ENCODE peak calls at places on chromosomes 3 and 15, in eight cellular contexts. K is prostate gland, I is RPMI7951, S is K562, T is caudate nucleus, A is PC-3, J is NCI-H774, N is fibroblast of lung. W is an unnamed sample.

GRCh38 chr3:14331273-14331672 is 71.1 kb upstream of the SLC6A6 start:
- DNase-seq in K (no peak), I (no peak), S (no peak), T (no peak), A (no peak), J (no peak), N (no peak), W (no peak)

GRCh38 chr3:82088749-82089148 is 327.3 kb upstream of the GBE1 start:
- DNase-seq in K (no peak), I (no peak), S (no peak), T (no peak), A (no peak), J (no peak), N (no peak), W (no peak)

GRCh38 chr3:136385457-136385856 is 135.3 kb downstream of the PCCB start:
- DNase-seq in K (no peak), I (no peak), S (no peak), T (no peak), A (no peak), J (no peak), N (no peak), W (no peak)

GRCh38 chr15:45393851-45394250 is 15.5 kb upstream of the GATM start:
- DNase-seq in K (no peak), I (peak), S (no peak), T (no peak), A (peak), J (no peak), N (no peak), W (no peak)

GRCh38 chr15:80849308-80849707 is 70.1 kb downstream of the CEMIP start:
- DNase-seq in K (no peak), I (peak), S (no peak), T (no peak), A (peak), J (no peak), N (peak), W (peak)

GRCh38 chr3:179733797-179734196 is 81.0 kb downstream of the USP13 start:
- DNase-seq in K (no peak), I (no peak), S (no peak), T (no peak), A (no peak), J (no peak), N (no peak), W (no peak)

GRCh38 chr15:62440731-62441130 is 275.6 kb upstream of the C2CD4B start:
- DNase-seq in K (peak), I (no peak), S (no peak), T (no peak), A (no peak), J (no peak), N (no peak), W (no peak)

GRCh38 chr3:77041756-77042155 is 1.9 kb downstream of the ROBO2 start:
- DNase-seq in K (no peak), I (no peak), S (no peak), T (no peak), A (no peak), J (no peak), N (peak), W (no peak)

GRCh38 chr3:126343675-126344074 is 13.5 kb downstream of the KLF15 start:
- DNase-seq in K (no peak), I (no peak), S (no peak), T (no peak), A (no peak), J (no peak), N (no peak), W (peak)

GRCh38 chr3:535566-536416 is 339.2 kb downstream of the CHL1 start:
- DNase-seq in K (no peak), I (peak), S (no peak), T (no peak), A (no peak), J (no peak), N (peak), W (peak)

GRCh38 chr15:68989876-68990754 is 24.4 kb upstream of the NOX5 start:
- DNase-seq in K (no peak), I (no peak), S (no peak), T (no peak), A (no peak), J (no peak), N (no peak), W (no peak)

GRCh38 chr3:52193059-52193458 is 4.9 kb upstream of the ALAS1 start:
- DNase-seq in K (peak), I (peak), S (no peak), T (no peak), A (peak), J (no peak), N (peak), W (peak)

GRCh38 chr15:71730277-71731144 is 79.8 kb upstream of the NR2E3 start:
- DNase-seq in K (peak), I (peak), S (peak), T (no peak), A (peak), J (peak), N (peak), W (no peak)

GRCh38 chr15:26421065-26421464 is 351.8 kb downstream of the GABRB3 start:
- DNase-seq in K (no peak), I (no peak), S (no peak), T (no peak), A (no peak), J (no peak), N (no peak), W (no peak)

GRCh38 chr3:169384576-169384975 is 278.9 kb downstream of the MECOM start:
- DNase-seq in K (no peak), I (no peak), S (no peak), T (no peak), A (no peak), J (no peak), N (no peak), W (no peak)

GRCh38 chr3:25885544-25885943 is 95.7 kb downstream of the OXSM start:
- DNase-seq in K (no peak), I (peak), S (no peak), T (no peak), A (peak), J (no peak), N (no peak), W (no peak)

GRCh38 chr3:172233474-172234277 is 194.3 kb downstream of the FNDC3B start:
- DNase-seq in K (no peak), I (no peak), S (no peak), T (no peak), A (no peak), J (no peak), N (no peak), W (no peak)

GRCh38 chr3:78726545-78726944 is 1041.3 kb downstream of the ROBO1 start:
- DNase-seq in K (no peak), I (no peak), S (no peak), T (no peak), A (no peak), J (no peak), N (no peak), W (no peak)

GRCh38 chr15:27201425-27201824 is 230.4 kb downstream of the GABRG3 start:
- DNase-seq in K (no peak), I (no peak), S (no peak), T (no peak), A (no peak), J (no peak), N (no peak), W (no peak)

GRCh38 chr3:166291510-166291909 is 454.3 kb upstream of the BCHE start:
- DNase-seq in K (no peak), I (no peak), S (no peak), T (no peak), A (no peak), J (no peak), N (no peak), W (no peak)

GRCh38 chr3:112561085-112561692 is 573 bp downstream of the ATG3 start:
- DNase-seq in K (peak), I (peak), S (peak), T (no peak), A (peak), J (peak), N (peak), W (peak)

GRCh38 chr3:69806735-69807438 is 67.6 kb downstream of the MITF start:
- DNase-seq in K (no peak), I (peak), S (no peak), T (no peak), A (peak), J (no peak), N (peak), W (no peak)

GRCh38 chr3:38117163-38117716 is 19.7 kb downstream of the ACAA1 start:
- DNase-seq in K (no peak), I (peak), S (no peak), T (no peak), A (peak), J (no peak), N (no peak), W (peak)

GRCh38 chr15:77033729-77034619 is 36.9 kb downstream of the TSPAN3 start:
- DNase-seq in K (no peak), I (no peak), S (no peak), T (no peak), A (no peak), J (no peak), N (no peak), W (peak)

GRCh38 chr15:41870689-41871081 is 23.2 kb downstream of the SPTBN5 start:
- DNase-seq in K (no peak), I (peak), S (no peak), T (no peak), A (peak), J (no peak), N (peak), W (no peak)

GRCh38 chr3:100516232-100516631 is 23.8 kb downstream of the TMEM45A start:
- DNase-seq in K (no peak), I (peak), S (no peak), T (no peak), A (no peak), J (no peak), N (no peak), W (no peak)

GRCh38 chr15:78679089-78679511 is 38.1 kb upstream of the CHRNB4 start:
- DNase-seq in K (no peak), I (no peak), S (no peak), T (no peak), A (no peak), J (no peak), N (no peak), W (no peak)

GRCh38 chr15:70274908-70275307 is 177.2 kb upstream of the TLE3 start:
- DNase-seq in K (no peak), I (no peak), S (no peak), T (no peak), A (no peak), J (no peak), N (no peak), W (no peak)

GRCh38 chr3:164380156-164380555 is 698.1 kb downstream of the SI start:
- DNase-seq in K (no peak), I (no peak), S (no peak), T (no peak), A (no peak), J (no peak), N (no peak), W (no peak)

GRCh38 chr3:194294199-194294887 is 56.8 kb downstream of the CPN2 start:
- DNase-seq in K (no peak), I (no peak), S (no peak), T (no peak), A (no peak), J (no peak), N (no peak), W (peak)

GRCh38 chr15:95459288-95459687 is 871.2 kb upstream of the NR2F2 start:
- DNase-seq in K (no peak), I (no peak), S (no peak), T (no peak), A (peak), J (no peak), N (no peak), W (no peak)

GRCh38 chr15:59685737-59686297 is 3.3 kb downstream of the BNIP2 start:
- DNase-seq in K (no peak), I (peak), S (no peak), T (no peak), A (no peak), J (no peak), N (peak), W (no peak)

GRCh38 chr3:184808021-184808420 is 3.9 kb upstream of the VPS8 start:
- DNase-seq in K (no peak), I (peak), S (no peak), T (no peak), A (no peak), J (no peak), N (no peak), W (no peak)

GRCh38 chr15:60580650-60581415 is 101.9 kb upstream of the ICE2 start:
- DNase-seq in K (no peak), I (no peak), S (no peak), T (no peak), A (no peak), J (no peak), N (no peak), W (no peak)

GRCh38 chr3:157373783-157374182 is 62.9 kb upstream of the PTX3 start:
- DNase-seq in K (no peak), I (peak), S (no peak), T (no peak), A (no peak), J (no peak), N (no peak), W (no peak)

GRCh38 chr3:171833775-171834460 is 9.2 kb upstream of the TMEM212 start:
- DNase-seq in K (no peak), I (peak), S (no peak), T (no peak), A (peak), J (peak), N (peak), W (no peak)

GRCh38 chr15:44295909-44296420 is 7.4 kb downstream of the GOLM2 start:
- DNase-seq in K (no peak), I (no peak), S (peak), T (no peak), A (no peak), J (no peak), N (peak), W (no peak)

GRCh38 chr3:148466143-148466542 is 231.6 kb upstream of the AGTR1 start:
- DNase-seq in K (no peak), I (peak), S (no peak), T (no peak), A (peak), J (no peak), N (no peak), W (no peak)

GRCh38 chr3:20236603-20237002 is 50.6 kb upstream of the SGO1 start:
- DNase-seq in K (no peak), I (no peak), S (no peak), T (no peak), A (no peak), J (no peak), N (no peak), W (no peak)